ENCODE peak calls at places on chromosome 13, in six cellular contexts. Z is bronchial epithelial cell, K is neuronal stem cell, Q is hippocampal formation, O is frontal cortex, I is HFF-Myc. G is an unnamed sample.

GRCh38 chr13:52744842-52745241 is 5.2 kb upstream of the CNMD start:
- DNase-seq in Z (no peak), I (no peak), O (no peak), K (no peak), Q (no peak), G (no peak)

GRCh38 chr13:78659450-78660110 is 625 bp upstream of the OBI1 start:
- DNase-seq in I (no peak), K (no peak), Q (no peak), O (peak; percentile 12), Z (no peak), G (peak; percentile 45)

GRCh38 chr13:81551036-81551435 is 1210.1 kb upstream of the SPRY2 start:
- DNase-seq in K (no peak), Z (no peak), I (no peak), O (no peak), Q (no peak), G (no peak)

GRCh38 chr13:95153647-95154405 is 147.4 kb downstream of the ABCC4 start:
- DNase-seq in K (no peak), O (no peak), Z (peak; percentile 65), Q (no peak), I (no peak), G (no peak)

GRCh38 chr13:62014299-62014698 is 598.6 kb upstream of the PCDH20 start:
- DNase-seq in O (no peak), Q (peak; percentile 15), Z (peak; percentile 19), K (no peak), I (no peak), G (no peak)

GRCh38 chr13:99970761-99971575 is 599 bp downstream of the ZIC5 start:
- DNase-seq in O (peak; percentile 55), Q (no peak), Z (no peak), I (no peak), K (no peak), G (no peak)

GRCh38 chr13:112931028-112931934 is 37.7 kb upstream of the MCF2L start:
- DNase-seq in K (no peak), O (no peak), I (peak; percentile 49), Z (peak; percentile 17), Q (peak; percentile 24), G (no peak)

GRCh38 chr13:46665630-46666482 is 112.9 kb downstream of the LRCH1 start:
- DNase-seq in K (no peak), O (no peak), I (no peak), Z (peak; percentile 42), Q (no peak), G (no peak)

GRCh38 chr13:74132768-74133656 is 1.2 kb downstream of the KLF12 start:
- DNase-seq in Q (no peak), K (peak; percentile 24), O (peak; percentile 21), Z (peak; percentile 16), I (no peak), G (peak; percentile 50)